ENCODE peak calls at places on chromosomes 7 and 10, in six cellular contexts. P, E, K, M, G and B are unnamed samples.

GRCh38 chr7:158695726-158696452 is 8.7 kb downstream of the NCAPG2 start:
- DNase-seq in P (no peak), E (peak; percentile 30), K (peak; percentile 81), M (peak; percentile 73), G (peak; percentile 77), B (peak; percentile 79)

GRCh38 chr7:106045592-106045991 is 66.5 kb downstream of the SYPL1 start:
- DNase-seq in P (no peak), E (no peak), K (no peak), M (no peak), G (peak; percentile 59), B (no peak)

GRCh38 chr10:100579261-100579660 is 43.5 kb downstream of the HIF1AN start:
- DNase-seq in P (no peak), E (no peak), K (no peak), M (no peak), G (no peak), B (no peak)

GRCh38 chr10:98852686-98853085 is 383.0 kb downstream of the HPSE2 start:
- DNase-seq in P (no peak), E (no peak), K (no peak), M (no peak), G (peak; percentile 0), B (no peak)

GRCh38 chr10:118710487-118710886 is 44.3 kb downstream of the CACUL1 start:
- DNase-seq in P (no peak), E (no peak), K (no peak), M (no peak), G (no peak), B (no peak)

GRCh38 chr10:77082601-77083252 is 554.9 kb downstream of the KCNMA1 start:
- DNase-seq in P (peak; percentile 79), E (no peak), K (no peak), M (no peak), G (peak; percentile 15), B (no peak)

GRCh38 chr7:26681819-26682418 is 182.5 kb downstream of the SKAP2 start:
- DNase-seq in P (no peak), E (no peak), K (no peak), M (no peak), G (peak; percentile 35), B (no peak)

GRCh38 chr7:76260171-76260703 is 42.2 kb upstream of the HSPB1 start:
- DNase-seq in P (peak; percentile 95), E (no peak), K (peak; percentile 46), M (no peak), G (no peak), B (peak; percentile 63)

GRCh38 chr10:132616170-132616994 is 78.8 kb downstream of the INPP5A start:
- DNase-seq in P (no peak), E (no peak), K (no peak), M (no peak), G (no peak), B (no peak)

GRCh38 chr10:69641261-69641980 is 11.4 kb downstream of the FAM241B start:
- DNase-seq in P (no peak), E (no peak), K (no peak), M (no peak), G (no peak), B (no peak)

GRCh38 chr10:59175538-59176240 is 754 bp upstream of the PHYHIPL start:
- DNase-seq in P (peak; percentile 62), E (no peak), K (no peak), M (no peak), G (no peak), B (peak; percentile 22)

GRCh38 chr10:95388539-95388938 is 97.7 kb upstream of the PDLIM1 start:
- DNase-seq in P (no peak), E (no peak), K (no peak), M (no peak), G (no peak), B (no peak)

GRCh38 chr10:49407552-49408137 is 11.8 kb upstream of the DRGX start:
- DNase-seq in P (peak; percentile 92), E (peak; percentile 65), K (peak; percentile 91), M (peak; percentile 40), G (peak; percentile 68), B (peak; percentile 90)

GRCh38 chr10:106571216-106571954 is 593.1 kb downstream of the SORCS1 start:
- DNase-seq in P (no peak), E (no peak), K (no peak), M (no peak), G (peak; percentile 61), B (no peak)

GRCh38 chr10:75508814-75509306 is 77.4 kb downstream of the LRMDA start:
- DNase-seq in P (no peak), E (no peak), K (no peak), M (no peak), G (no peak), B (no peak)

GRCh38 chr10:16519908-16520861 is 1.5 kb downstream of the C1QL3 start:
- DNase-seq in P (peak; percentile 62), E (no peak), K (no peak), M (no peak), G (no peak), B (no peak)

GRCh38 chr7:15441915-15442314 is 119.9 kb downstream of the AGMO start:
- DNase-seq in P (no peak), E (no peak), K (no peak), M (no peak), G (no peak), B (no peak)

GRCh38 chr10:87925570-87925969 is 62.1 kb downstream of the PTEN start:
- DNase-seq in P (no peak), E (no peak), K (no peak), M (no peak), G (no peak), B (no peak)

GRCh38 chr10:129085821-129086220 is 381.2 kb upstream of the MGMT start:
- DNase-seq in P (no peak), E (no peak), K (no peak), M (no peak), G (peak; percentile 23), B (no peak)
- TF ChIP-seq POLR2A in P (no peak), E (no peak), K (no peak), M (no peak), G (no peak), B (no peak)

GRCh38 chr10:128097783-128098182 is 28.4 kb downstream of the MKI67 start:
- DNase-seq in P (no peak), E (no peak), K (no peak), M (no peak), G (no peak), B (no peak)
- H3K36me3 ChIP-seq in P (peaks cover 39% of the 10 kb centered on the region), E (no peaks in the 10 kb centered on the region), K (no peaks in the 10 kb centered on the region), M (no peaks in the 10 kb centered on the region), G (peaks cover 15% of the 10 kb centered on the region), B (no peaks in the 10 kb centered on the region)

DNA sequence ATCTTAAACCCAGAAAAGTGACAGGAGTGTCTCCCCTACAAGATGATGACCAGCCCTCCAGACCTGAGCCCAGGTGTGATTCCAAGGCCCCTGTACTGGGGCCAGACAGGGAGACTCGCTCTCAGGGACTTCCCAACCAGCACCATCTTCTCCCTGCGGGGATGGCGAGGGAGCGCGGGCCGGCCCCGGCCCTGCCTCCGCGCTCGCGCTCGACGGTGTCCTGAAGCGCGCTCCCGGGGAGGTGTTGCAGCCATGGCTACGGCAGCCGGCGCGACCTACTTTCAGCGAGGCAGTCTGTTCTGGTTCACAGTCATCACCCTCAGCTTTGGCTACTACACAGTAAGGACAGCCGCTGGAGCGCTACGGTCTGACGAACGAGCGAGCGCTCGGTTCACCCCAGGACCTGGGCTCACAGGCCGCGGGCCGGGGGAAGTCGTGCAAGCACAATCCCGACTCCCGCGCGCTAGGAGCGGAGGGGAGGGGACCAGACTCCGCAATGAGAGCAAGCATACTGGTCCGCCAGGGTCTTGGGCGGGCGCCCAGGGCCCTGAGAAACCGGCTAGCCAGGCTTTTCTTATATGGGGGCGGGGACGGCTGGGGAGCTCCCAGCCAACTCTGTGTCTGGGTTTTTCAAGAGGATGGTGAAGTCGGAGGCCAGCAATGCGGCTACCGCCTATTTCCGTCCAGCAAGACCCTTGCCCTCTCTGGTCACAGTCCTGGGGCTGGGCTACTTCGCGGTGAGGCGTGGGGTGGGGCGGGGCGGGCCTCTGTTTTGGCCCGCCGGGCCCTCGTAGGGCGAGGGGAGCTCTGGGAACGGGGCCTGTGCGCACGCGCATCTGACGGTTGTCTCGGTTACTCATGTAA is at the start of gene TMEM254:
- DNase-seq in P (peak; percentile 91), E (peak; percentile 78), K (peak; percentile 94), M (peak; percentile 93), G (peak; percentile 81), B (peak; percentile 94)
- TF ChIP-seq POLR2A in P (peak; percentile 50), E (peak; percentile 19), K (peak; percentile 72), M (no peak), G (peak; percentile 38), B (no peak)

DNA sequence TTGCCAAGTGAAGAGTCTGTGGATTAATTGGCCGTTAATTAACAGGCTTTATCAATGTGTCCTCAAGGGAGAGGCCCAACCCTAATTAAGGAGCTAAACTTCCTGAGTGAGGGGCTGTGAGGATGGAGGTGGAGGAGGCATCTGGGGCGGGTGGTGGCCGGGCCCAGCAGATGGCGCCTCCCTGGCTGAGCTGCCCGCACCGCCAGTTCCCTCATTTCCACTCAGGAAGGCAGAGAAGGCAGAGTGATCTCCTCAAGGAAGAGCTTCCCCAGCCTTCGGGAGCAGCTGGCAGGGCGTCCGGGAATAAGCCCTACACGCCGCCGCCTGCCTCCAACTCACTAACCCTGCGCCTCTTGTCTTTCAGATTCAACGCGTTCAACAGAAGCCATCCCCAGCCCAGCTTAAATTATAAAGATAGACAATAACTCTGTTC is 112.2 kb downstream of the CYTH3 start:
- DNase-seq in P (peak; percentile 60), E (peak; percentile 59), K (peak; percentile 47), M (peak; percentile 76), G (peak; percentile 65), B (peak; percentile 81)
- H3K36me3 ChIP-seq in P (peaks cover 13% of the 10 kb centered on the region), E (peaks cover 3% of the 10 kb centered on the region), K (no peaks in the 10 kb centered on the region), M (no peaks in the 10 kb centered on the region), G (peaks cover 59% of the 10 kb centered on the region), B (no peaks in the 10 kb centered on the region)

DNA sequence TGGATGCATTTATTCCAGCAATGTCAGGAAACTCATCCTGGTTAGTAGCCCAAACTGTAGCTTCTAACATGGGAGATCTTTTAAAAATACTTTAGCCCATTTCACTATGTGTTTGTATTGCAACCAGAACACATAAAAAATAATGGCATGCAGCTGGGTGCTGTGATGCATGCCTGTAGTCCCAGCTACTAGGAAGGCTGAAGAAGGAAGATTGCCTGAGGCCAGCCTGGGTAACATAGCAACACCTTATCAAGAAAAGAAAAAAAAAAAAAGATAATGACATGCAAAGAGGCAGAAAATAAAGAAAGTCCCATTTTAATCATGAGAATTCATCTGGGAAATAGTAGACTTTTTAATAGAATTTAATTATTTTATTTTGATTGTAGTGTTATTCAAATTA is 517.0 kb upstream of the TEX47 start:
- DNase-seq in P (no peak), E (no peak), K (no peak), M (no peak), G (no peak), B (no peak)
- TF ChIP-seq POLR2A in P (no peak), E (no peak), K (no peak), M (no peak), G (no peak), B (no peak)